ENCODE peak calls at places on chromosomes 3 and 15, in five cellular contexts. One of them, this sample, is unnamed.

GRCh38 chr3:126916546-126916945 is 66.4 kb upstream of the PLXNA1 start:
- DNase-seq in mammary epithelial cell: no peak
- DNase-seq in GM10248: no peak
- DNase-seq in ovary: no peak
- DNase-seq in progenitor cell of endocrine pancreas: no peak
- DNase-seq in this sample: no peak

GRCh38 chr3:160372780-160373179 is 26.2 kb downstream of the IFT80 start:
- DNase-seq in mammary epithelial cell: no peak
- DNase-seq in GM10248: no peak
- DNase-seq in ovary: no peak
- DNase-seq in progenitor cell of endocrine pancreas: no peak
- DNase-seq in this sample: no peak

GRCh38 chr3:183073839-183074615 is 25.3 kb downstream of the MCCC1 start:
- DNase-seq in mammary epithelial cell: peak
- DNase-seq in GM10248: no peak
- DNase-seq in ovary: no peak
- DNase-seq in progenitor cell of endocrine pancreas: no peak
- DNase-seq in this sample: no peak

GRCh38 chr15:60941448-60941847 is 287.7 kb downstream of the RORA start:
- DNase-seq in mammary epithelial cell: peak
- DNase-seq in GM10248: no peak
- DNase-seq in ovary: no peak
- DNase-seq in progenitor cell of endocrine pancreas: no peak
- DNase-seq in this sample: no peak

GRCh38 chr15:92681141-92681622 is 25.6 kb upstream of the FAM174B start:
- DNase-seq in mammary epithelial cell: no peak
- DNase-seq in GM10248: no peak
- DNase-seq in ovary: peak
- DNase-seq in progenitor cell of endocrine pancreas: no peak
- DNase-seq in this sample: no peak

GRCh38 chr3:133935843-133936825 is 40.5 kb upstream of the RAB6B start:
- DNase-seq in mammary epithelial cell: no peak
- DNase-seq in GM10248: no peak
- DNase-seq in ovary: peak
- DNase-seq in progenitor cell of endocrine pancreas: no peak
- DNase-seq in this sample: no peak

GRCh38 chr15:25055356-25056068 is 100.7 kb downstream of the SNRPN start:
- DNase-seq in mammary epithelial cell: no peak
- DNase-seq in GM10248: no peak
- DNase-seq in ovary: no peak
- DNase-seq in progenitor cell of endocrine pancreas: no peak
- DNase-seq in this sample: no peak

GRCh38 chr15:62444104-62445027 is 279.3 kb upstream of the C2CD4B start:
- DNase-seq in mammary epithelial cell: peak
- DNase-seq in GM10248: no peak
- DNase-seq in ovary: no peak
- DNase-seq in progenitor cell of endocrine pancreas: no peak
- DNase-seq in this sample: no peak

GRCh38 chr15:88450125-88450798 is 16.9 kb downstream of the MRPL46 start:
- DNase-seq in mammary epithelial cell: peak
- DNase-seq in GM10248: peak
- DNase-seq in ovary: peak
- DNase-seq in progenitor cell of endocrine pancreas: peak
- DNase-seq in this sample: peak

GRCh38 chr3:149085828-149086231 is 503 bp downstream of the HLTF start:
- DNase-seq in mammary epithelial cell: peak
- DNase-seq in GM10248: peak
- DNase-seq in ovary: no peak
- DNase-seq in progenitor cell of endocrine pancreas: no peak
- DNase-seq in this sample: no peak

GRCh38 chr3:10459954-10460754 is 45.2 kb downstream of the ATP2B2 start:
- DNase-seq in mammary epithelial cell: peak
- DNase-seq in GM10248: peak
- DNase-seq in ovary: no peak
- DNase-seq in progenitor cell of endocrine pancreas: peak
- DNase-seq in this sample: peak

GRCh38 chr3:134058728-134059601 is 29.2 kb upstream of the SLCO2A1 start:
- DNase-seq in mammary epithelial cell: no peak
- DNase-seq in GM10248: no peak
- DNase-seq in ovary: no peak
- DNase-seq in progenitor cell of endocrine pancreas: no peak
- DNase-seq in this sample: no peak

GRCh38 chr15:60004019-60004845 is at the start of gene FOXB1:
- DNase-seq in mammary epithelial cell: no peak
- DNase-seq in GM10248: peak
- DNase-seq in ovary: no peak
- DNase-seq in progenitor cell of endocrine pancreas: peak
- DNase-seq in this sample: peak

GRCh38 chr3:102143536-102143935 is 291.3 kb upstream of the ZPLD1 start:
- DNase-seq in mammary epithelial cell: no peak
- DNase-seq in GM10248: no peak
- DNase-seq in ovary: no peak
- DNase-seq in progenitor cell of endocrine pancreas: no peak
- DNase-seq in this sample: no peak

GRCh38 chr3:65439641-65440040 is 599.1 kb downstream of the MAGI1 start:
- DNase-seq in mammary epithelial cell: peak
- DNase-seq in GM10248: no peak
- DNase-seq in ovary: no peak
- DNase-seq in progenitor cell of endocrine pancreas: peak
- DNase-seq in this sample: peak

GRCh38 chr3:99330924-99331532 is 307.4 kb upstream of the COL8A1 start:
- DNase-seq in mammary epithelial cell: peak
- DNase-seq in GM10248: no peak
- DNase-seq in ovary: no peak
- DNase-seq in progenitor cell of endocrine pancreas: no peak
- DNase-seq in this sample: no peak

GRCh38 chr3:181722156-181722555 is 10.4 kb downstream of the SOX2 start:
- DNase-seq in mammary epithelial cell: no peak
- DNase-seq in GM10248: no peak
- DNase-seq in ovary: no peak
- DNase-seq in progenitor cell of endocrine pancreas: no peak
- DNase-seq in this sample: no peak

GRCh38 chr3:45985532-45986302 is 9.9 kb downstream of the FYCO1 start:
- DNase-seq in mammary epithelial cell: no peak
- DNase-seq in GM10248: no peak
- DNase-seq in ovary: no peak
- DNase-seq in progenitor cell of endocrine pancreas: no peak
- DNase-seq in this sample: no peak

DNA sequence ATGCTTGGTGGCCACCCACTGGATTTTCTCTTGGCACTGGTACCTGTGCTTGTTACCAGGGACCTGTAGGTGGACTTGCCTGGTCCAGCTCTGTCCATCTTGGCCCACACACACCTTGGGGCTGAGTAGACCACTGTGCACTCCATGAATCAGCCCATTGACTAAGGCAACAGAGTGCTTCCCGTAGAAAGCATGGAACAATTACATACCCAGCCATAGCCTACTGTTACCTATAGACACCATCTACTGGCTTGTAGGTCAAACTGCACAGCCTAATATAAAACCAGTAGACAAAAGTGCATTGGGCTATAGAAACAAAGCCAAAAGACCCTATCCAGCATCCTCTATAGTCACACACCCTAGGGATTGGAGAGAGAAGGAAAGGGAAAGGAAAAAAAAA is 378.9 kb downstream of the OTOL1 start:
- DNase-seq in mammary epithelial cell: no peak
- DNase-seq in GM10248: no peak
- DNase-seq in ovary: no peak
- DNase-seq in progenitor cell of endocrine pancreas: no peak
- DNase-seq in this sample: no peak
- TF ChIP-seq CTCF in mammary epithelial cell: no peak
- TF ChIP-seq CTCF in GM10248: no peak
- TF ChIP-seq CTCF in ovary: no peak
- TF ChIP-seq CTCF in progenitor cell of endocrine pancreas: no peak
- TF ChIP-seq CTCF in this sample: no peak

GRCh38 chr3:14113964-14114667 is 10.6 kb downstream of the CHCHD4 start:
- DNase-seq in mammary epithelial cell: no peak
- DNase-seq in GM10248: no peak
- DNase-seq in ovary: no peak
- DNase-seq in progenitor cell of endocrine pancreas: no peak
- DNase-seq in this sample: no peak
- TF ChIP-seq CTCF in mammary epithelial cell: peak
- TF ChIP-seq CTCF in GM10248: no peak
- TF ChIP-seq CTCF in ovary: no peak
- TF ChIP-seq CTCF in progenitor cell of endocrine pancreas: peak
- TF ChIP-seq CTCF in this sample: no peak

GRCh38 chr3:36709826-36710365 is 54.5 kb downstream of the DCLK3 start:
- DNase-seq in mammary epithelial cell: no peak
- DNase-seq in GM10248: no peak
- DNase-seq in ovary: no peak
- DNase-seq in progenitor cell of endocrine pancreas: no peak
- DNase-seq in this sample: no peak

GRCh38 chr3:36705015-36705414 is 59.3 kb downstream of the DCLK3 start:
- DNase-seq in mammary epithelial cell: no peak
- DNase-seq in GM10248: no peak
- DNase-seq in ovary: no peak
- DNase-seq in progenitor cell of endocrine pancreas: no peak
- DNase-seq in this sample: no peak

GRCh38 chr3:36710606-36711005 is 53.7 kb downstream of the DCLK3 start:
- DNase-seq in mammary epithelial cell: no peak
- DNase-seq in GM10248: no peak
- DNase-seq in ovary: no peak
- DNase-seq in progenitor cell of endocrine pancreas: no peak
- DNase-seq in this sample: no peak

GRCh38 chr3:36709281-36709680 is 55.1 kb downstream of the DCLK3 start:
- DNase-seq in mammary epithelial cell: no peak
- DNase-seq in GM10248: no peak
- DNase-seq in ovary: no peak
- DNase-seq in progenitor cell of endocrine pancreas: no peak
- DNase-seq in this sample: no peak

GRCh38 chr3:36707623-36708409 is 56.5 kb downstream of the DCLK3 start:
- DNase-seq in mammary epithelial cell: peak
- DNase-seq in GM10248: no peak
- DNase-seq in ovary: no peak
- DNase-seq in progenitor cell of endocrine pancreas: no peak
- DNase-seq in this sample: no peak
- TF ChIP-seq CTCF in mammary epithelial cell: peak
- TF ChIP-seq CTCF in GM10248: no peak
- TF ChIP-seq CTCF in ovary: no peak
- TF ChIP-seq CTCF in progenitor cell of endocrine pancreas: peak
- TF ChIP-seq CTCF in this sample: no peak

DNA sequence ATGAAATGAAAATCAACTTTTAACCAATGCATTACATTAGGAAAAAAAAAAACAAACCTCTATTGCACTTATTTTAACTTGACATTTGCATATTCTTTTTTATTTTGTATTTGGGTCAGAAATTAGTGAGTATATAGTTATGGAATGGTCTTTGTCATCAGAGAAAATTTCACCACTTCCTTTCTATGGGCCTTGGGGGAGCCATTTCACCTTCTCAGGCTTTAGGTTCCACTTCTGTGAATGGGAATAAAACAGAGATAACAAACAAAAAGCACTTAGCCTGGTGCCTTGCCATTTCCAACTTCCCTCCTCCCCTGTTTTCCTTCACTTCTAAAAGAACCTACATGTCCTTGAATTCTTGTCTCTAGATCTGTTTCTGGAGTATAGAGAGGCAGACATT is 168.0 kb upstream of the STT3B start:
- DNase-seq in mammary epithelial cell: peak
- DNase-seq in GM10248: no peak
- DNase-seq in ovary: no peak
- DNase-seq in progenitor cell of endocrine pancreas: no peak
- DNase-seq in this sample: no peak
- TF ChIP-seq CTCF in mammary epithelial cell: no peak
- TF ChIP-seq CTCF in GM10248: no peak
- TF ChIP-seq CTCF in ovary: no peak
- TF ChIP-seq CTCF in progenitor cell of endocrine pancreas: no peak
- TF ChIP-seq CTCF in this sample: no peak

DNA sequence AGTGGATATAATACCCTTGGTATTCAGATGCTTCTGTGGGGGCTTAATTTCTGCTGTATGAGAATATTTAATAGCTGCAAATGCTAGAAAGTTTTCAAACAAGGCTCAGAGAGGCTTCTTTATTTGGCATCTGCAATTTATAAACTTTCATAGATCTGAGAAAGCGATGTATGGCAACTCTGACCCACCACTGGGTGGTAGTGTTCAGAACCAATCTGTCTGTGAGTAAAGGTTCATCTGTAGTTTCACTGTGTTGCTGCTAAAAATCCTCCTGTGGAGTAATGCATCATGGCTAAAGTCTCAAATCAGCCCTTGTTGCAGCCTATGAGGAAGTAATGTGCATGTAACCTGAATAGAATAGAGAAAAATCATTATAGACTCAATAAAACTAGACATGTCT is 47.4 kb downstream of the CLSTN2 start:
- DNase-seq in mammary epithelial cell: no peak
- DNase-seq in GM10248: no peak
- DNase-seq in ovary: no peak
- DNase-seq in progenitor cell of endocrine pancreas: no peak
- DNase-seq in this sample: no peak
- TF ChIP-seq CTCF in mammary epithelial cell: peak
- TF ChIP-seq CTCF in GM10248: no peak
- TF ChIP-seq CTCF in ovary: no peak
- TF ChIP-seq CTCF in progenitor cell of endocrine pancreas: peak
- TF ChIP-seq CTCF in this sample: no peak